ENCODE peak calls at places on chromosomes 16 and 17, in eight cellular contexts. Z, G, V, Q, W, D, F and H are unnamed samples.

GRCh38 chr17:55420067-55420775 is 1.4 kb downstream of the MMD start:
- DNase-seq in Z (no peak), V (no peak), G (peak), W (no peak), F (no peak), Q (no peak), D (no peak), H (no peak)

GRCh38 chr16:49890876-49891275 is 35.0 kb upstream of the ZNF423 start:
- DNase-seq in V (peak), F (no peak), Q (no peak), D (peak), G (no peak), W (no peak), Z (no peak), H (peak)

GRCh38 chr17:41308251-41308917 is 725 bp downstream of the KRTAP16-1 start:
- DNase-seq in V (no peak), F (no peak), Q (no peak), W (no peak), D (no peak), G (peak), Z (no peak), H (no peak)

GRCh38 chr16:35386619-35387018 is 1927.2 kb downstream of the TP53TG3F start:
- DNase-seq in Z (no peak), D (no peak), F (no peak), V (no peak), Q (no peak), G (no peak), W (no peak), H (no peak)

GRCh38 chr16:84444476-84444875 is 60.0 kb downstream of the MEAK7 start:
- DNase-seq in Z (no peak), G (no peak), V (no peak), W (no peak), F (no peak), D (no peak), Q (no peak), H (no peak)

GRCh38 chr17:77889135-77889505 is 69.4 kb upstream of the TNRC6C start:
- DNase-seq in G (no peak), Z (no peak), V (no peak), Q (no peak), D (no peak), F (no peak), W (no peak), H (no peak)

GRCh38 chr16:88725609-88726407 is 19.5 kb downstream of the CTU2 start:
- DNase-seq in F (no peak), G (no peak), Q (no peak), W (no peak), V (no peak), Z (no peak), D (no peak), H (no peak)

GRCh38 chr17:28325221-28325620 is 6.2 kb downstream of the TMEM97 start:
- DNase-seq in Q (no peak), G (no peak), W (no peak), Z (no peak), D (no peak), V (no peak), F (no peak), H (no peak)

GRCh38 chr17:15963670-15964110 is 18.8 kb downstream of the ADORA2B start:
- DNase-seq in Q (peak), F (peak), W (no peak), V (no peak), G (no peak), Z (no peak), D (peak), H (no peak)

GRCh38 chr17:78376161-78376560 is 2.3 kb upstream of the PGS1 start:
- DNase-seq in W (no peak), Z (no peak), G (no peak), F (no peak), V (no peak), D (no peak), Q (no peak), H (no peak)

GRCh38 chr16:12906271-12906670 is 4.9 kb downstream of the SHISA9 start:
- DNase-seq in D (no peak), W (no peak), V (peak), G (no peak), Q (no peak), Z (no peak), F (no peak), H (no peak)

GRCh38 chr16:75456971-75457370 is 7.5 kb downstream of the TMEM170A start:
- DNase-seq in Q (no peak), W (no peak), D (no peak), V (no peak), G (no peak), F (no peak), Z (no peak), H (no peak)

GRCh38 chr16:450385-450784 is 24.9 kb downstream of the RAB11FIP3 start:
- DNase-seq in G (no peak), W (no peak), V (no peak), F (no peak), D (no peak), Q (no peak), Z (no peak), H (no peak)

GRCh38 chr16:81558444-81559175 is 114.0 kb downstream of the CMIP start:
- DNase-seq in F (no peak), V (peak), W (no peak), G (no peak), Z (no peak), Q (no peak), D (peak), H (no peak)

GRCh38 chr16:89688395-89688794 is 1.9 kb downstream of the CDK10 start:
- DNase-seq in Z (no peak), F (no peak), D (no peak), W (no peak), Q (no peak), G (no peak), V (no peak), H (no peak)

GRCh38 chr17:65385726-65386125 is 175.7 kb downstream of the AXIN2 start:
- DNase-seq in Z (no peak), F (no peak), D (no peak), Q (no peak), V (no peak), W (no peak), G (no peak), H (no peak)

GRCh38 chr16:80375973-80376372 is 164.8 kb upstream of the DYNLRB2 start:
- DNase-seq in Q (peak), W (no peak), G (no peak), Z (no peak), F (no peak), V (no peak), D (no peak), H (no peak)

GRCh38 chr16:64061621-64062020 is 1060.2 kb downstream of the CDH11 start:
- DNase-seq in D (no peak), Z (no peak), F (no peak), G (no peak), V (no peak), W (no peak), Q (no peak), H (no peak)